ENCODE peak calls at places on chromosomes 4 and X, in six cellular contexts. F is AG10803; Z is HFF-Myc; I is fibroblast of pulmonary artery; Y is naive thymus-derived CD4-positive, alpha-beta T cell; R is upper lobe of left lung. K is an unnamed sample.

GRCh38 chr4:124266706-124267105 is 445.8 kb downstream of the ANKRD50 start:
- DNase-seq in F (no peak), Z (no peak), I (no peak), Y (no peak), R (no peak), K (no peak)

GRCh38 chr4:125928652-125929051 is 613.9 kb downstream of the FAT4 start:
- DNase-seq in F (no peak), Z (no peak), I (no peak), Y (no peak), R (no peak), K (no peak)

GRCh38 chrX:67720344-67720743 is 176.5 kb downstream of the AR start:
- DNase-seq in F (peak; percentile 26), Z (no peak), I (peak; percentile 25), Y (no peak), R (no peak), K (no peak)

GRCh38 chr4:46124773-46125172 is 919 bp upstream of the GABRG1 start:
- DNase-seq in F (no peak), Z (no peak), I (no peak), Y (no peak), R (no peak), K (no peak)

GRCh38 chr4:129583868-129584267 is 487.9 kb downstream of the C4orf33 start:
- DNase-seq in F (peak; percentile 0), Z (no peak), I (peak; percentile 76), Y (no peak), R (no peak), K (no peak)

GRCh38 chrX:19059063-19059462 is 63.2 kb downstream of the ADGRG2 start:
- DNase-seq in F (no peak), Z (no peak), I (no peak), Y (no peak), R (no peak), K (no peak)

GRCh38 chr4:111664546-111664945 is 480.7 kb upstream of the FAM241A start:
- DNase-seq in F (no peak), Z (no peak), I (no peak), Y (no peak), R (no peak), K (no peak)

GRCh38 chr4:107468812-107469211 is 251.2 kb downstream of the PAPSS1 start:
- DNase-seq in F (peak; percentile 9), Z (no peak), I (no peak), Y (no peak), R (no peak), K (no peak)

GRCh38 chr4:158333820-158334219 is 123.5 kb downstream of the TMEM144 start:
- DNase-seq in F (no peak), Z (no peak), I (no peak), Y (no peak), R (no peak), K (no peak)

GRCh38 chr4:176342384-176342783 is 22.6 kb downstream of the SPCS3 start:
- DNase-seq in F (no peak), Z (no peak), I (no peak), Y (no peak), R (peak; percentile 18), K (no peak)

GRCh38 chr4:3532714-3533336 is 603 bp upstream of the LRPAP1 start:
- DNase-seq in F (no peak), Z (no peak), I (no peak), Y (no peak), R (no peak), K (no peak)

GRCh38 chr4:107824367-107825071 is at the start of gene SGMS2:
- DNase-seq in F (peak; percentile 84), Z (no peak), I (peak; percentile 89), Y (no peak), R (peak; percentile 95), K (peak; percentile 73)

GRCh38 chr4:2116687-2117400 is 57.7 kb downstream of the NAT8L start:
- DNase-seq in F (peak; percentile 33), Z (peak; percentile 14), I (no peak), Y (no peak), R (no peak), K (no peak)

GRCh38 chr4:4492161-4492847 is 49.5 kb downstream of the STX18 start:
- DNase-seq in F (peak; percentile 58), Z (no peak), I (peak; percentile 51), Y (no peak), R (no peak), K (peak; percentile 33)

GRCh38 chr4:177596035-177596434 is 153.8 kb upstream of the AGA start:
- DNase-seq in F (peak; percentile 61), Z (peak; percentile 39), I (peak; percentile 55), Y (no peak), R (no peak), K (peak; percentile 11)

GRCh38 chr4:86846921-86847320 is 2.3 kb downstream of the SLC10A6 start:
- DNase-seq in F (peak; percentile 76), Z (peak; percentile 54), I (peak; percentile 25), Y (no peak), R (no peak), K (peak; percentile 86)

GRCh38 chrX:70480660-70481018 is 36.0 kb downstream of the DLG3 start:
- DNase-seq in F (no peak), Z (no peak), I (peak; percentile 24), Y (no peak), R (no peak), K (no peak)

GRCh38 chrX:10859353-10859752 is 239.0 kb upstream of the MID1 start:
- DNase-seq in F (no peak), Z (no peak), I (no peak), Y (no peak), R (no peak), K (no peak)

GRCh38 chr4:3435684-3435956 is 6.1 kb upstream of the HGFAC start:
- DNase-seq in F (no peak), Z (no peak), I (no peak), Y (no peak), R (peak; percentile 54), K (no peak)

GRCh38 chrX:147920161-147920666 is 8.5 kb downstream of the FMR1 start:
- DNase-seq in F (no peak), Z (no peak), I (no peak), Y (no peak), R (no peak), K (no peak)

GRCh38 chrX:100883654-100884053 is 9.5 kb upstream of the NOX1 start:
- DNase-seq in F (no peak), Z (no peak), I (no peak), Y (no peak), R (no peak), K (no peak)

GRCh38 chr4:110533940-110534339 is 58.0 kb downstream of the ENPEP start:
- DNase-seq in F (peak; percentile 96), Z (peak; percentile 87), I (peak; percentile 98), Y (no peak), R (no peak), K (peak; percentile 91)

GRCh38 chrX:56782791-56783449 is 53.9 kb downstream of the NBDY start:
- DNase-seq in F (no peak), Z (no peak), I (no peak), Y (no peak), R (no peak), K (no peak)

DNA sequence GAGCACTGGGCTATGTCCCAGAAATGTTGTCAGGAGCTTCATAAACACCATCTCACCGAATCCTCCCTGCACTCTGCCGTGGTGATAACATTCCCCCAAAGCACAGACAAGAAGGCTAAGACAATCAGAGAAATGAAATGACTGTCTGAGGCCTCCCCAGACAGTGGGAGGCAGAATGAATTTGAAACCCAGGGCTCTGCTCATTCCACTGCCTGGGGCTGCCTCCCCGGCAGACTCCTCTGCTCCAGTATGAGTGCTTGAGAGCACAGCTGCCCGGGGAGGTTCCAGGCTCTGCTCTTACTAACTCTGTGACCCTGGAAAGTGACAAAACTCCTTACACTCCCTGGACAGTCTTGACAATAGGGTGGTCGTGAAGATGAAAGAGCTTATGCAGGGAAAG is 9.7 kb downstream of the FGFBP1 start:
- DNase-seq in F (no peak), Z (no peak), I (no peak), Y (no peak), R (no peak), K (no peak)
- H3K4me3 ChIP-seq in F (no peak overlapping the region), Z (no peak overlapping the region), I (no peak overlapping the region), Y (no peak overlapping the region), R (no peak overlapping the region), K (no peak overlapping the region)

DNA sequence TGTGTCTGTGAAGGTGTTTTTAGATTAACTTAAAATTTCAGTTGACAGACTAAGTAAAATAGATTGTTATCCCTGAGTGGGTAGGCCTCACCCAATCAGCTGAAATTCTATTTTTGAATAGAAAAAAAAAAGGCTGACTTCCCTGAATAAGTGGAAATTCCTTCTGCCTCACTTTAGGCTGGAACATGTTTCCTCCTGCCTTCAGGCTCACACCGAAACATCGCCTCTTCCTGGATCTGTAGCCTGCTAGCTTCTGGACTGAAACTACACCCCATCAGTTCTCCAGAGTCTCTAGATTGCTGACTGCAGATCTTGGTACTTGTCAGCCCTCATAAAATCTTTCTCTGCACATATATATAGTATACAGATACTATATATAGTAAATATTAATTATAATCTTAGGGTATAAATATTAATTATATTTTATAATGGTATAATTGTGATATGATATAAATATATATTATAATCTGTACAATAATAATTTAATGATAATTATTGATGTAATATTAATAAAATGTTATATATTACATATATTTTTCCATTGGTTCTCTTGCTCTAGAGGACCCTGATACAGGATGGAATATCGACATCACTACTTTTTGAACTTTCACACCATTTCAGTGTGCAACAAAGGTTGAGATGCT is 13.7 kb upstream of the SLIT2 start:
- DNase-seq in F (no peak), Z (no peak), I (no peak), Y (no peak), R (no peak), K (no peak)
- H3K4me3 ChIP-seq in F (no peak overlapping the region), Z (no peak overlapping the region), I (no peak overlapping the region), Y (no peak overlapping the region), R (no peak overlapping the region), K (no peak overlapping the region)

DNA sequence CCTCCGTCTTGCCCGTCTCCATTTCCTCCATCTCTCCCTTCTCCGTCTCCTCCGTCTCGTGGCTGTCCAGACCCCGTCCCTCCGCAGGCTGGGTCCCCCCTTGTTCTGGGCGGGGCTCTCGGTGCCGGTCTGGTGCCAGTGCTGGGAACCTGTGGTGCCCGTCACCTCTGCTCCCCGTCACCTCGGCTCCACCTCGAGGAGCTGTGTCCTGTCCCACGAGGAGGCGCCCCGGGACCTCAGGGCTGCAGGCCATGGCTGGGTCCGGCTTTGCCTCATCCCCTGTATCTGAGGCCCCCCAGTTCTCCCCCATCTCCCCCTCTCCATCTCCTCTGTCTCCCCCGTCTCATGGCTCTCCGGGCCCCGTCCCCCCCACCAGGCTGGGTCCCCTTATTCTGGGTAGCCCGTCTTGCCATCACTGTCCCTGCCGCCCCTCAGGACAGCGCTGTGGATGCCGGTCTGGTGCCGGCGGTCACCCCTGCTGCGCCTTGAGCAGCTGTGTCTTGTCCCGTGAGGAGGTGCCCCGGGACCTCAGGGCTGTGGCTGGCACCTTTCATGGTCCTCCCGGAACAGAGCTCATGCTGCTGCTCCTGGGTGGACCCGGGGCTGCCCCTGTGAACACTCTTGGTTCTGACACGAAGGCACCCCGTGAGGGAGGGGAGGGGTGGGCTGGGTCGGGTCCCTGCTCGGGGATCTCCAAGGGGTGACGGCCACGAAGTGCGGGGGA is 13.3 kb upstream of the GTPBP6 start:
- DNase-seq in F (no peak), Z (no peak), I (no peak), Y (no peak), R (peak; percentile 78), K (no peak)
- H3K4me3 ChIP-seq in F (peak overlapping the region; percentile 17), Z (no peak overlapping the region), I (no peak overlapping the region), Y (peak overlapping the region; percentile 39), R (no peak overlapping the region), K (no peak overlapping the region)

DNA sequence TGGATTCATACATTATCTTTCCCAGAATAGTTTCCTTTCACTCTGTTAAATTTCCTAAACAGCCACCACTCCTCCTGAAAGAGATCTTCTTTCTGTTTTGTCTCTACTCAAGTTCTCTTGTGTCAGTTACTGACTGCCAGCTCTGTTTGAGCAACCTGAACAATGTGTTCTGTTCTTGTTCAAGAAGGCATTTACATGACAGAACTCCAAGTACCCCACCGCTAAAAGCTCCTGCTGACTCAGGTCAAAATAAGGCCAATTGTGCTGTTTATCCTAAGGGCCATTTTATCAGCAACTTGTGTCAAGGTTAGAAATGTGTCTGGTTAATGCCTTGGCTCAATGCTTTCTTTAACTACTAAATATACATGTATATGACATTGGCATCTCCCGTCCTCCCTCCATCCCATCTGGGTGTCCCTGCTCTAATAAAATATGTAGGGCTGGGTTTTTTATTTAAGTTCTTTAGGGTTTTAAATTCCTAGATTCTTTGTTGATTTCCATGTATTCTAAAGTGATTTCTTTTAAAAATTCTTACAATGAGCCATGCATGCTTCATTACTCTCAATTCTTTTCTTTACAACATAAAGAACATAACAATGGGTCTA is 144.3 kb upstream of the PAQR3 start:
- DNase-seq in F (no peak), Z (no peak), I (no peak), Y (no peak), R (no peak), K (no peak)
- H3K4me3 ChIP-seq in F (no peak overlapping the region), Z (no peak overlapping the region), I (no peak overlapping the region), Y (no peak overlapping the region), R (no peak overlapping the region), K (no peak overlapping the region)

K was measured in AG09309.